ENCODE peak calls at places on chromosome 9, in six cellular contexts. V is psoas muscle, F is GM12864, G is spleen, Q is cardiac fibroblast, T is fibroblast of lung. M is an unnamed sample.

GRCh38 chr9:73081979-73082657 is 69.5 kb upstream of the ANXA1 start:
- DNase-seq in V (no peak), F (no peak), G (no peak), Q (peak; percentile 80), T (peak; percentile 32), M (peak; percentile 58)

GRCh38 chr9:10633785-10634184 is 21.0 kb upstream of the PTPRD start:
- DNase-seq in G (no peak), Q (no peak), T (no peak), V (no peak), F (no peak), M (no peak)

GRCh38 chr9:91948423-91949292 is 1.4 kb downstream of the ROR2 start:
- DNase-seq in Q (peak; percentile 72), G (no peak), T (peak; percentile 37), V (peak; percentile 31), F (no peak), M (peak; percentile 49)

GRCh38 chr9:76704601-76705204 is 59.5 kb upstream of the PCA3 start:
- DNase-seq in T (peak; percentile 92), Q (peak; percentile 97), F (peak; percentile 40), V (no peak), G (no peak), M (peak; percentile 24)

GRCh38 chr9:6714176-6714575 is 43.6 kb upstream of the KDM4C start:
- DNase-seq in F (no peak), V (no peak), G (no peak), Q (no peak), T (no peak), M (peak; percentile 34)

GRCh38 chr9:138097501-138097991 is 220.0 kb downstream of the CACNA1B start:
- DNase-seq in F (no peak), G (peak; percentile 59), T (no peak), V (no peak), Q (no peak), M (no peak)

GRCh38 chr9:99336531-99336930 is 114.4 kb downstream of the SEC61B start:
- DNase-seq in F (no peak), V (no peak), G (no peak), Q (no peak), T (no peak), M (peak; percentile 16)

GRCh38 chr9:31023793-31024192 is 1360.7 kb upstream of the ACO1 start:
- DNase-seq in V (no peak), Q (no peak), T (no peak), F (no peak), G (no peak), M (no peak)

GRCh38 chr9:2809692-2810423 is 34.0 kb downstream of the PUM3 start:
- DNase-seq in T (peak; percentile 98), F (no peak), V (no peak), G (no peak), Q (peak; percentile 98), M (peak; percentile 48)

GRCh38 chr9:70746760-70747159 is 332.3 kb upstream of the KLF9 start:
- DNase-seq in V (no peak), F (no peak), G (no peak), Q (peak; percentile 24), T (no peak), M (no peak)

GRCh38 chr9:92961627-92962302 is 14.4 kb downstream of the FGD3 start:
- DNase-seq in Q (no peak), F (no peak), T (no peak), V (no peak), G (no peak), M (no peak)

GRCh38 chr9:123940721-123941534 is 11.0 kb upstream of the DENND1A start:
- DNase-seq in V (no peak), G (no peak), F (no peak), T (no peak), Q (no peak), M (no peak)

GRCh38 chr9:94140791-94141790 is 56.8 kb downstream of the PTPDC1 start:
- DNase-seq in Q (peak; percentile 79), T (peak; percentile 63), F (no peak), V (no peak), G (no peak), M (peak; percentile 42)

GRCh38 chr9:109588415-109588814 is 90.3 kb upstream of the PTPN3 start:
- DNase-seq in G (no peak), V (no peak), F (no peak), Q (no peak), T (no peak), M (no peak)

GRCh38 chr9:86408121-86408520 is 53.9 kb upstream of the TUT7 start:
- DNase-seq in Q (peak; percentile 8), T (peak; percentile 41), V (no peak), F (no peak), G (no peak), M (peak; percentile 3)

GRCh38 chr9:37761511-37761910 is 7.9 kb downstream of the TRMT10B start:
- DNase-seq in G (no peak), F (no peak), V (no peak), Q (peak; percentile 32), T (peak; percentile 85), M (peak; percentile 47)

GRCh38 chr9:20358201-20358600 is 264.1 kb downstream of the MLLT3 start:
- DNase-seq in V (no peak), G (no peak), Q (peak; percentile 33), T (peak; percentile 46), F (no peak), M (peak; percentile 91)

GRCh38 chr9:7392161-7392560 is 407.4 kb downstream of the DMAC1 start:
- DNase-seq in F (no peak), Q (no peak), V (no peak), T (no peak), G (no peak), M (no peak)

GRCh38 chr9:34651876-34652602 is at the start of gene IL11RA:
- DNase-seq in G (peak; percentile 83), V (peak; percentile 93), F (no peak), T (peak; percentile 88), Q (peak; percentile 91), M (peak; percentile 89)

GRCh38 chr9:103397868-103398600 is 402.9 kb downstream of the CYLC2 start:
- DNase-seq in T (peak; percentile 20), G (no peak), V (no peak), F (peak; percentile 5), Q (peak; percentile 53), M (peak; percentile 26)

GRCh38 chr9:112050544-112051475 is 124.3 kb downstream of the SUSD1 start:
- DNase-seq in F (no peak), V (peak; percentile 29), Q (peak; percentile 98), G (no peak), T (peak; percentile 99), M (no peak)

GRCh38 chr9:128096614-128097013 is 28.6 kb downstream of the SLC25A25 start:
- DNase-seq in V (no peak), T (no peak), Q (no peak), F (no peak), G (no peak), M (peak; percentile 94)

GRCh38 chr9:128098017-128098935 is 29.3 kb downstream of the PTGES2 start:
- DNase-seq in V (peak; percentile 93), G (peak; percentile 87), Q (peak; percentile 99), F (no peak), T (peak; percentile 98), M (peak; percentile 99)

GRCh38 chr9:128094950-128095544 is 27.0 kb downstream of the SLC25A25 start:
- DNase-seq in V (no peak), G (peak; percentile 53), Q (no peak), T (no peak), F (no peak), M (no peak)

GRCh38 chr9:128098936-128099931 is 28.3 kb downstream of the PTGES2 start:
- DNase-seq in F (no peak), G (peak; percentile 75), T (peak; percentile 66), V (no peak), Q (peak; percentile 47), M (peak; percentile 78)

GRCh38 chr9:128097156-128098016 is 29.4 kb downstream of the SLC25A25 start:
- DNase-seq in F (no peak), G (peak; percentile 68), V (no peak), T (peak; percentile 37), Q (no peak), M (no peak)
- H3K4me3 ChIP-seq in F (no peak overlapping the region), G (no peak overlapping the region), V (peak overlapping the region; percentile 70), T (peak overlapping the region; percentile 64), Q (no peak overlapping the region), M (no peak overlapping the region)

DNA sequence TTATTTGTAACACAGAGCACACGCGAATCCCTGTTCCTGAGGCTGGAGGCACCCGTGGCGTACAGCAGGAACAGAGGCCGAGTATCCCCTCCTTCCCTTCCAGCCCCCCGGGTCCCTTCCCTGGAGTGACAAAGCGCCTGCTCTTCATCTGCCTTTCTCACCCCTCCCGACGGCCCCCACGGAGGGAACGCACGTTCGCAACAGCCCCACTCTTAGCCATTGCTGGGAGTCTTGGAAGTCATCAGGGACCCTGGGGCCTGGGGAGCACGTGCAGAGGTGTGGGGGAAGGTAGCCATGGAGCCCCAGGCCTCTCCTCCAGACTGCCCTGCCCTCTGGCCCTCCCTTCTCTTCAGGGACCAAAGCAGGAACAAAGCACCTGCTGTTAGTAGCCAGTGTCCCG is 2.5 kb downstream of the AGPAT2 start:
- DNase-seq in V (no peak), G (no peak), Q (no peak), T (no peak), F (no peak), M (no peak)
- H3K4me3 ChIP-seq in V (no peak overlapping the region), G (no peak overlapping the region), Q (no peak overlapping the region), T (no peak overlapping the region), F (no peak overlapping the region), M (no peak overlapping the region)

GRCh38 chr9:33013962-33014664 is 11.0 kb upstream of the DNAJA1 start:
- DNase-seq in V (no peak), Q (no peak), F (no peak), G (no peak), T (no peak), M (no peak)
- H3K4me3 ChIP-seq in V (no peak overlapping the region), Q (no peak overlapping the region), F (no peak overlapping the region), G (no peak overlapping the region), T (no peak overlapping the region), M (no peak overlapping the region)

GRCh38 chr9:87601175-87601574 is 103.5 kb downstream of the DAPK1 start:
- DNase-seq in T (no peak), Q (no peak), F (no peak), G (peak; percentile 84), V (peak; percentile 25), M (peak; percentile 59)

GRCh38 chr9:87597710-87598200 is 100.1 kb downstream of the DAPK1 start:
- DNase-seq in V (no peak), T (no peak), F (no peak), Q (no peak), G (no peak), M (no peak)

GRCh38 chr9:87601595-87601994 is 103.9 kb downstream of the DAPK1 start:
- DNase-seq in G (no peak), T (no peak), Q (no peak), F (no peak), V (no peak), M (no peak)

GRCh38 chr9:87602933-87603643 is 105.4 kb downstream of the DAPK1 start:
- DNase-seq in V (no peak), T (no peak), Q (no peak), F (no peak), G (no peak), M (no peak)

DNA sequence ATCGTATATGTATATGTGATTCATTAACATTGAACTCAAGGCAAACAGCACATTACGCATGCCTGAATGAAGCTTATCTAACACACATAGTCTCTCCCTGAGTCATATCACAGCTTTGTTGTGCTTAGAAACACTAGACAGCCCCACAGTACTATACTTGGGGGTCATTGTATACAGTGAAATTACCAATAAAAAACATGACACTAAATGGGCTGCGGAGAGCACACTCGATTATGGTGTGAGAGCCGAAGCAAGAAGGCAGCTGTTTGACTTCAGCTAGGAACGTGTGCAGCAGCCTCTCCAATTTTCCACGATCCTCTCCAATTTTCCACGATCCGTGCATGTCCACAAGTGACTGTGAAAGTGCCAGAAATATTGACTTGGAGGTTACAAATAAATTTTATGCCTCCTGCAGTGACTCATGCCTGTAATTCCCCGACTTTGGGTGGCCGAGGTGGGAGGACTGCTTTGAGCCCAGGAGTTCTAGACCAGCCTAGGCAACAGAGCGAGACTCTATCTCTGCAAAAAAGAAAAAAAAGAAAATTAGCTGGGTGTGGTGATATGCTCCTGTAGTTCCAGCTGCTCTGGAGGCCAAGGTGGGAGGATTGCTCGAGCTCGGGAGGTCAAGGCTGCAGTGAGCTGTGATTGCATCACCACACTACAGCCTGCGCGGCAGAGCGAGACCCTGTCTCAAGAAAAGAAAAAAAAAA is 102.4 kb downstream of the DAPK1 start:
- DNase-seq in T (peak; percentile 94), G (no peak), V (no peak), F (no peak), Q (peak; percentile 91), M (no peak)
- H3K4me3 ChIP-seq in T (peak overlapping the region; percentile 12), G (no peak overlapping the region), V (no peak overlapping the region), F (no peak overlapping the region), Q (peak overlapping the region; percentile 21), M (no peak overlapping the region)

M was measured in trophoblast cell.